ENCODE peak calls at places on chromosome 21, in seven cellular contexts. I is IMR-90, S is upper lobe of right lung, V is heart right ventricle, J is GM23338, M is colonic mucosa, N is fibroblast of pulmonary artery. X is an unnamed sample.

GRCh38 chr21:24115141-24115540 is 1492.1 kb downstream of the MRPL39 start:
- DNase-seq in V (no peak), I (no peak), N (no peak), S (no peak), M (no peak), J (no peak), X (no peak)

GRCh38 chr21:32392299-32392879 is 423 bp downstream of the URB1 start:
- DNase-seq in I (no peak), N (no peak), V (no peak), J (no peak), S (no peak), M (no peak), X (no peak)

GRCh38 chr21:27528697-27529096 is 561.8 kb upstream of the ADAMTS5 start:
- DNase-seq in I (peak; percentile 61), V (no peak), S (no peak), N (no peak), J (no peak), M (no peak), X (no peak)

GRCh38 chr21:42392731-42393442 is 3.0 kb downstream of the TMPRSS3 start:
- DNase-seq in N (no peak), I (no peak), V (no peak), S (peak; percentile 27), M (no peak), J (no peak), X (no peak)

GRCh38 chr21:42039470-42039901 is 29.3 kb upstream of the ZBTB21 start:
- DNase-seq in S (no peak), M (no peak), N (peak; percentile 73), J (no peak), I (peak; percentile 85), V (no peak), X (peak; percentile 90)

GRCh38 chr21:45983981-45984551 is 2.5 kb downstream of the COL6A1 start:
- DNase-seq in M (no peak), J (no peak), V (no peak), I (no peak), S (peak; percentile 68), N (no peak), X (peak; percentile 64)

GRCh38 chr21:15687208-15687607 is 42.6 kb upstream of the USP25 start:
- DNase-seq in V (no peak), M (no peak), S (no peak), N (no peak), J (no peak), I (peak; percentile 74), X (peak; percentile 58)

GRCh38 chr21:15804247-15804985 is 74.6 kb downstream of the USP25 start:
- DNase-seq in V (no peak), M (no peak), J (no peak), N (no peak), I (no peak), S (no peak), X (no peak)

GRCh38 chr21:45292399-45293213 is 4.9 kb upstream of the POFUT2 start:
- DNase-seq in J (peak; percentile 91), V (peak; percentile 87), M (peak; percentile 74), S (peak; percentile 91), N (peak; percentile 91), I (peak; percentile 86), X (peak; percentile 86)

GRCh38 chr21:38756746-38757145 is 49.0 kb upstream of the ETS2 start:
- DNase-seq in N (peak; percentile 58), S (no peak), I (peak; percentile 92), M (no peak), V (no peak), J (no peak), X (peak; percentile 63)

GRCh38 chr21:38938343-38938742 is 132.6 kb downstream of the ETS2 start:
- DNase-seq in I (peak; percentile 49), V (no peak), J (peak; percentile 71), M (no peak), S (no peak), N (peak; percentile 35), X (no peak)

GRCh38 chr21:32916522-32917099 is 109.1 kb upstream of the OLIG2 start:
- DNase-seq in I (no peak), S (no peak), J (peak; percentile 37), V (no peak), M (no peak), N (no peak), X (peak; percentile 5)

GRCh38 chr21:14213164-14213563 is 2.4 kb upstream of the LIPI start:
- DNase-seq in N (no peak), I (no peak), M (no peak), V (no peak), J (no peak), S (no peak), X (no peak)

DNA sequence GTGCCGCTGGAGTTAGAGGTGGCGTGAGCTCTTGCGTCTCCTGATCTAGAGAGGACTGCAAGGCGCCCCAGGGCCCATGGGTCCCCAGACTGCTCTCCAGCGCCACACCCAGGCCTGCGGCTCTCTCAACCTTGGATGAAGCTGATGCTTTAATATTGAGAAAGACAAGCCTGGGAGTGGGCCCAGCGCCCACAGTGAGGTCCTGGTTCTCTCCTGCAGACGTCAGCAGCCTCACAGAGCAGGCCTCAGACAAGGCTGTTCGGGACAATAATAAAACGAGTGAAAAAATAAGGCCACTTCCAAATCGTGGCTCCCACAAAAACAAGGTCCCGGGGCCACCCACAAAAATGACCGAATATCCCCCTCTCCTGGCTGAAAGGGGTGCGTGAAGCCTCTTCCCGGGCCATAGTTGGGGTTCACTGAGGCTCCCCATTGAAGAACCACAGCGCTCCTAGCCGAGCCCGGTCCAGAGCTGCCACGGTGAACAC is 6.0 kb upstream of the DNMT3L start:
- DNase-seq in J (peak; percentile 68), N (no peak), V (no peak), S (no peak), M (no peak), I (no peak), X (peak; percentile 5)
- TF ChIP-seq CTCF in J (peak; percentile 54), N (no peak), V (peak; percentile 43), S (peak; percentile 36), M (no peak), I (peak; percentile 3), X (no peak)

GRCh38 chr21:31252091-31252490 is 92.0 kb downstream of the TIAM1 start:
- DNase-seq in N (no peak), V (no peak), S (no peak), I (no peak), M (no peak), J (no peak), X (no peak)

GRCh38 chr21:31251686-31252085 is 92.4 kb downstream of the TIAM1 start:
- DNase-seq in I (no peak), N (no peak), M (no peak), V (no peak), J (no peak), S (no peak), X (no peak)

GRCh38 chr21:31254131-31254530 is 89.9 kb downstream of the TIAM1 start:
- DNase-seq in I (no peak), S (no peak), N (no peak), V (no peak), J (no peak), M (no peak), X (no peak)

GRCh38 chr21:31253684-31254083 is 90.4 kb downstream of the TIAM1 start:
- DNase-seq in I (no peak), V (no peak), M (no peak), J (no peak), S (no peak), N (peak; percentile 61), X (no peak)

DNA sequence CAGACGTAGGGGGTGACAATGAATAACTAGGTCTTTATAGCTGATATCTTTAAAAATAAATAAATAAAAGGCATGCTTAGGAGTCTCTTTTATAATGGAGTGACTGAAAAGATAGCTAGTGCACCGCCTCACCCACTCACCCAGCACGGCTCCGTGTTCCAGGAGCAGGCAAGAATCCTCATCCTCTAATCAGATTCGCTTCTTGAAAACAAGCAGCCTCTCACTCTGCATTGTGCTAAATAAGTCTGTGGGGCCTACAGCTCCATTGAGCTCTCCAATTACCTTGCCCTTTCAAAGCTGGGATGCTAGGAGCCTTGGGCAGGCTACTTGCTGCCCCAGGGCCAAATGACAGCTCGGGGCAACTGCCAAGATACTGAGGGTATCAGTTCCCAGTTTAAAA is 91.5 kb downstream of the TIAM1 start:
- DNase-seq in V (no peak), I (no peak), N (no peak), J (peak; percentile 27), M (no peak), S (no peak), X (no peak)
- H3K4me3 ChIP-seq in V (no peak overlapping the region), I (no peak overlapping the region), N (no peak overlapping the region), J (no peak overlapping the region), M (no peak overlapping the region), S (no peak overlapping the region), X (no peak overlapping the region)

GRCh38 chr21:29029524-29029923 is 5.1 kb downstream of the USP16 start:
- DNase-seq in V (no peak), J (no peak), S (no peak), I (no peak), M (no peak), N (no peak), X (no peak)

GRCh38 chr21:29025328-29025713 is 853 bp downstream of the USP16 start:
- DNase-seq in N (peak; percentile 15), S (no peak), I (peak; percentile 22), M (no peak), J (peak; percentile 4), V (no peak), X (peak; percentile 55)

GRCh38 chr21:29022141-29022540 is 2.3 kb upstream of the USP16 start:
- DNase-seq in V (no peak), I (no peak), M (no peak), J (no peak), N (no peak), S (no peak), X (no peak)

DNA sequence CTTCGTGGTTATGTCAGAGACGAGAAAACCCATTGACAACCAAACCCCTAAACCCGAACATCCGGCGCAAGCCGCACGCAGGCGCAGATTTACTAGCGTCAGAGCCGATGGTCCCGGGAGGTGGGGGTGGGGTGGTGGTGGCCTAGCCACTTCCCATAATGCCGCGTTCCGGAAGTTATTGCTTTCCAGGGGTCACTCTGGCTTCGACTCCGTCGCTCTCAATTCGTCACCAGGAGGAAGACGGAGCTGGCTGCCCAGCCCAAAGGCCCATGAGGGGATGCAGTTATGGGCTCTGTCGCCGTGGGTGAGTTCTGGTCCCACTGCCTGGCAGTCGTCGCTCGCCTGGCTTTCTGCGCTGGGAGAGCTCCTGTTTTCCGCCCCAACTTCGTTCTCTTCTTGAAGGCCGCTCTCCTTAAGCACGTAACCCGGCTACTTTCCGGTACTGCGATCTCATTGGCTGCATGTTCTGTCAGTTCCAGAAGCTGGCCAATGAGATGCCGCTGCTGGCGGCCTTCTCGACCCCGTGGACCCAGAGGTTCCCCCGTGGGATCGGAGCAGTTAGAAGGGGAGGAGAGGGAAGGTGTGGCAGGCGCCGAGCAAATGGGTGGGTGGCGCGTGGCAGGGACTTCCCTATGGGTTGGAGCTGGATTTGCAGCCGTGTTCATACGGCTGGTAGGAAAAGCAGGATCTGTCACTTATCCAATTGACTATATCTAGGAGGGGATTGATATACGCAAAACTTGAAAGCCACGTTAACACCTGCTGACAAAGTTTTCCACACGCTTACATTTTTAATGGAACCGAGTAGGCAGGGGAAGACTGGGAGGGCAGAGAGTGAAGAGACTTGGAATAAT is at the start of gene USP16:
- DNase-seq in S (peak; percentile 95), I (peak; percentile 99), M (peak; percentile 97), J (peak; percentile 97), V (peak; percentile 98), N (peak; percentile 100), X (peak; percentile 99)
- TF ChIP-seq CTCF in S (peak; percentile 19), I (peak; percentile 13), M (peak; percentile 24), J (no peak), V (peak; percentile 16), N (no peak), X (peak; percentile 3)

DNA sequence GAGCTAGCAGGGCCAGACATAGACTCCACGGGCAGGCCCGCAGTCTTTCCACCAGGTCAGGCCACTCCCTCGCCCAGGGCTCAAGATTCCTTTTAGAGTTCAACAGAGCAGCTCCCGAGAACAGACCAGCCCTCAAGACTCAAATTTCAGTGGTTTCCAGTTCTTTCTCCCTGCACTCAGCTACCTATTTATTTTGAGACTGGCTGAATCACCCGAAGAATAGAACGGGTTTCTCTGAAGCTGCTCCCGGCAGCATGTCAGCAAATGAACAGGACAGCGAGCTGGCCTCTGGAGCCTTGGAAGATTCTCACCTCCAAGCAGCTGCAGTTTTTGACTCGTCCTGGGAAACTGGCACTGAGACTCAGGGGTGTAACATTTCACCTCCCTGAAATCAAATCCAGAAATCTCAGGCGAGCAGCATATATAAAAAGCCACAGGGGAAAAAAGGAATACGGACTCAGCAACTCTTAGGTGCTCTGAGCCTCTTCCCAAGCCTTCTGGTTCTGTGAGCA is 177.9 kb downstream of the CLIC6 start:
- DNase-seq in V (no peak), M (peak; percentile 50), J (no peak), I (peak; percentile 89), S (peak; percentile 70), N (peak; percentile 58), X (peak; percentile 88)
- H3K4me3 ChIP-seq in V (no peak overlapping the region), M (no peak overlapping the region), J (no peak overlapping the region), I (no peak overlapping the region), S (no peak overlapping the region), N (no peak overlapping the region), X (no peak overlapping the region)